ENCODE peak calls at places on chromosomes 3 and 15, in six cellular contexts. O, J, Y, G, N and S are unnamed samples.

GRCh38 chr3:125683067-125683844 is 88.0 kb upstream of the OSBPL11 start:
- DNase-seq in O (peak; percentile 63), J (no peak), Y (no peak), G (no peak), N (peak; percentile 88), S (no peak)

GRCh38 chr15:100106732-100107131 is 235.0 kb downstream of the ADAMTS17 start:
- DNase-seq in O (no peak), J (no peak), Y (no peak), G (no peak), N (no peak), S (no peak)

GRCh38 chr15:74832826-74833225 is 6.4 kb downstream of the CPLX3 start:
- DNase-seq in O (no peak), J (no peak), Y (no peak), G (no peak), N (no peak), S (no peak)

GRCh38 chr3:124700880-124701684 is 29.2 kb upstream of the UMPS start:
- DNase-seq in O (no peak), J (peak; percentile 42), Y (no peak), G (no peak), N (no peak), S (no peak)

GRCh38 chr3:96510334-96510733 is 304.1 kb upstream of the EPHA6 start:
- DNase-seq in O (no peak), J (no peak), Y (no peak), G (no peak), N (no peak), S (no peak)

GRCh38 chr3:173912126-173912525 is 514.6 kb downstream of the NLGN1 start:
- DNase-seq in O (no peak), J (no peak), Y (no peak), G (no peak), N (no peak), S (no peak)

GRCh38 chr3:137110392-137110996 is 152.7 kb downstream of the IL20RB start:
- DNase-seq in O (no peak), J (peak; percentile 39), Y (peak; percentile 28), G (peak; percentile 19), N (no peak), S (no peak)

GRCh38 chr3:153043729-153044314 is 118.2 kb upstream of the RAP2B start:
- DNase-seq in O (no peak), J (peak; percentile 36), Y (no peak), G (peak; percentile 60), N (no peak), S (no peak)

GRCh38 chr3:134333522-134334181 is 40.6 kb downstream of the AMOTL2 start:
- DNase-seq in O (peak; percentile 56), J (peak; percentile 31), Y (no peak), G (peak; percentile 87), N (no peak), S (no peak)

GRCh38 chr15:64855206-64856000 is 13.7 kb downstream of the PLEKHO2 start:
- DNase-seq in O (no peak), J (peak; percentile 83), Y (no peak), G (peak; percentile 51), N (no peak), S (no peak)

GRCh38 chr3:4720316-4721075 is 227.3 kb downstream of the ITPR1 start:
- DNase-seq in O (peak; percentile 82), J (peak; percentile 64), Y (peak; percentile 77), G (peak; percentile 93), N (peak; percentile 86), S (no peak)

GRCh38 chr3:105747056-105747455 is 121.8 kb downstream of the CBLB start:
- DNase-seq in O (no peak), J (peak; percentile 69), Y (no peak), G (peak; percentile 59), N (no peak), S (no peak)

GRCh38 chr3:139187648-139188047 is 143.0 kb upstream of the PRR23C start:
- DNase-seq in O (no peak), J (no peak), Y (peak; percentile 64), G (no peak), N (no peak), S (no peak)

GRCh38 chr15:101325263-101326025 is 30.4 kb upstream of the SNRPA1 start:
- DNase-seq in O (no peak), J (no peak), Y (no peak), G (no peak), N (no peak), S (no peak)

GRCh38 chr3:65776494-65776893 is 262.2 kb downstream of the MAGI1 start:
- DNase-seq in O (no peak), J (no peak), Y (no peak), G (no peak), N (no peak), S (no peak)

GRCh38 chr15:57746752-57747151 is 40.2 kb downstream of the POLR2M start:
- DNase-seq in O (no peak), J (no peak), Y (no peak), G (no peak), N (no peak), S (no peak)

GRCh38 chr3:28682126-28682525 is 333.5 kb upstream of the AZI2 start:
- DNase-seq in O (no peak), J (no peak), Y (no peak), G (no peak), N (no peak), S (no peak)

GRCh38 chr3:15102256-15102655 is 3.3 kb upstream of the RBSN start:
- DNase-seq in O (peak; percentile 92), J (peak; percentile 72), Y (no peak), G (no peak), N (peak; percentile 21), S (no peak)

GRCh38 chr3:187750513-187751123 is 5.3 kb upstream of the BCL6 start:
- DNase-seq in O (peak; percentile 42), J (peak; percentile 56), Y (no peak), G (peak; percentile 71), N (no peak), S (no peak)

GRCh38 chr15:56105855-56106254 is 112.4 kb upstream of the NEDD4 start:
- DNase-seq in O (no peak), J (no peak), Y (no peak), G (no peak), N (no peak), S (no peak)

GRCh38 chr3:69462022-69462825 is 76.3 kb upstream of the FRMD4B start:
- DNase-seq in O (no peak), J (no peak), Y (no peak), G (no peak), N (no peak), S (no peak)

GRCh38 chr3:168048414-168049330 is 47.1 kb downstream of the GOLIM4 start:
- DNase-seq in O (peak; percentile 42), J (no peak), Y (no peak), G (no peak), N (no peak), S (no peak)

GRCh38 chr15:25417604-25418003 is 21.2 kb downstream of the UBE3A start:
- DNase-seq in O (no peak), J (no peak), Y (no peak), G (no peak), N (no peak), S (no peak)

GRCh38 chr3:109773006-109773405 is 435.7 kb upstream of the DPPA4 start:
- DNase-seq in O (no peak), J (peak; percentile 39), Y (no peak), G (peak; percentile 1), N (no peak), S (no peak)

GRCh38 chr3:175274056-175274455 is 414.9 kb downstream of the NAALADL2 start:
- DNase-seq in O (no peak), J (no peak), Y (no peak), G (no peak), N (no peak), S (peak; percentile 25)

GRCh38 chr15:82597815-82598214 is 49.3 kb downstream of the CPEB1 start:
- DNase-seq in O (no peak), J (no peak), Y (no peak), G (no peak), N (no peak), S (no peak)

GRCh38 chr15:82064824-82065223 is 19.0 kb upstream of the MEX3B start:
- DNase-seq in O (no peak), J (peak; percentile 29), Y (no peak), G (peak; percentile 6), N (no peak), S (no peak)

GRCh38 chr15:58065011-58065444 is 483 bp downstream of the ALDH1A2 start:
- DNase-seq in O (peak; percentile 40), J (no peak), Y (peak; percentile 36), G (peak; percentile 12), N (peak; percentile 44), S (no peak)

GRCh38 chr15:25242166-25242879 is 196.5 kb downstream of the UBE3A start:
- DNase-seq in O (no peak), J (no peak), Y (no peak), G (no peak), N (peak; percentile 5), S (no peak)

GRCh38 chr15:59372352-59373211 is at the start of gene MYO1E:
- DNase-seq in O (peak; percentile 91), J (peak; percentile 98), Y (no peak), G (peak; percentile 98), N (peak; percentile 95), S (peak; percentile 72)

GRCh38 chr3:79937567-79937966 is 169.8 kb upstream of the ROBO1 start:
- DNase-seq in O (no peak), J (no peak), Y (no peak), G (no peak), N (no peak), S (no peak)

GRCh38 chr15:101353240-101353639 is 58.2 kb upstream of the SNRPA1 start:
- DNase-seq in O (no peak), J (no peak), Y (no peak), G (no peak), N (no peak), S (no peak)

GRCh38 chr3:110900583-110900982 is 171.0 kb upstream of the NECTIN3 start:
- DNase-seq in O (no peak), J (peak; percentile 31), Y (no peak), G (peak; percentile 98), N (no peak), S (no peak)

GRCh38 chr15:48176097-48176496 is 2.0 kb downstream of the MYEF2 start:
- DNase-seq in O (no peak), J (peak; percentile 2), Y (no peak), G (no peak), N (no peak), S (no peak)
- H3K4me3 ChIP-seq in O (no peak overlapping the region), J (no peak overlapping the region), Y (no peak overlapping the region), G (no peak overlapping the region), N (no peak overlapping the region), S (no peak overlapping the region)

GRCh38 chr3:12830785-12831581 is 10.4 kb downstream of the RPL32 start:
- DNase-seq in O (no peak), J (no peak), Y (peak; percentile 41), G (no peak), N (no peak), S (no peak)
- TF ChIP-seq CTCF in O (no peak), J (no peak), Y (no peak), G (peak; percentile 15), N (no peak), S (peak; percentile 32)

GRCh38 chr15:86915811-86916331 is 836.2 kb downstream of the AGBL1 start:
- DNase-seq in O (no peak), J (peak; percentile 54), Y (peak; percentile 7), G (peak; percentile 52), N (peak; percentile 21), S (no peak)

GRCh38 chr15:86916671-86917450 is 837.2 kb downstream of the AGBL1 start:
- DNase-seq in O (peak; percentile 84), J (no peak), Y (no peak), G (no peak), N (no peak), S (no peak)

GRCh38 chr15:86919581-86919980 is 839.9 kb downstream of the AGBL1 start:
- DNase-seq in O (peak; percentile 27), J (peak; percentile 6), Y (no peak), G (peak; percentile 25), N (no peak), S (no peak)
- H3K4me3 ChIP-seq in O (no peak overlapping the region), J (no peak overlapping the region), Y (no peak overlapping the region), G (no peak overlapping the region), N (no peak overlapping the region), S (no peak overlapping the region)

GRCh38 chr3:71176366-71176765 is 407.2 kb downstream of the FOXP1 start:
- DNase-seq in O (no peak), J (no peak), Y (no peak), G (no peak), N (no peak), S (no peak)
- TF ChIP-seq CTCF in O (no peak), J (no peak), Y (peak; percentile 3), G (no peak), N (no peak), S (no peak)